ENCODE peak calls at places on chromosomes 12 and 14, in nine cellular contexts. F, V, U, K, T, B, J, Z and Y are unnamed samples.

GRCh38 chr12:94148841-94149780 is 734 bp downstream of the PLXNC1 start:
- DNase-seq in F (no peak), V (peak), U (no peak), K (no peak), T (peak), B (peak), J (peak), Z (peak), Y (peak)

GRCh38 chr14:100605230-100605629 is 18.0 kb upstream of the BEGAIN start:
- DNase-seq in F (no peak), V (no peak), U (no peak), K (no peak), T (no peak), B (no peak), J (peak), Z (no peak), Y (no peak)

GRCh38 chr12:62128186-62128965 is 131.8 kb upstream of the USP15 start:
- DNase-seq in F (no peak), V (no peak), U (no peak), K (no peak), T (no peak), B (no peak), J (no peak), Z (no peak), Y (no peak)

GRCh38 chr14:35343709-35344474 is 51.7 kb downstream of the PSMA6 start:
- DNase-seq in F (no peak), V (no peak), U (no peak), K (no peak), T (no peak), B (no peak), J (no peak), Z (no peak), Y (no peak)

GRCh38 chr12:57740656-57741412 is 2.3 kb upstream of the AGAP2 start:
- DNase-seq in F (no peak), V (no peak), U (no peak), K (peak), T (no peak), B (peak), J (peak), Z (no peak), Y (no peak)

GRCh38 chr14:43729149-43729548 is 777.9 kb downstream of the FSCB start:
- DNase-seq in F (no peak), V (no peak), U (no peak), K (no peak), T (no peak), B (no peak), J (no peak), Z (no peak), Y (peak)

GRCh38 chr12:116783503-116784237 is 45.6 kb downstream of the RNFT2 start:
- DNase-seq in F (no peak), V (no peak), U (no peak), K (no peak), T (no peak), B (no peak), J (no peak), Z (no peak), Y (no peak)

GRCh38 chr12:2832550-2833127 is 2.2 kb downstream of the NRIP2 start:
- DNase-seq in F (no peak), V (no peak), U (no peak), K (no peak), T (no peak), B (no peak), J (no peak), Z (no peak), Y (no peak)

GRCh38 chr12:69897744-69898143 is 72.7 kb downstream of the MYRFL start:
- DNase-seq in F (no peak), V (peak), U (no peak), K (no peak), T (no peak), B (no peak), J (no peak), Z (no peak), Y (peak)

GRCh38 chr14:49497725-49498348 is 88.3 kb downstream of the RPS29 start:
- DNase-seq in F (peak), V (peak), U (no peak), K (no peak), T (peak), B (peak), J (peak), Z (no peak), Y (peak)

GRCh38 chr14:96052541-96053105 is 13.5 kb downstream of the C14orf132 start:
- DNase-seq in F (no peak), V (no peak), U (no peak), K (no peak), T (no peak), B (no peak), J (no peak), Z (no peak), Y (no peak)